ENCODE peak calls at places on chromosome 2, in ten cellular contexts. J is mesothelial cell of epicardium, H is AG10803, K is astrocyte of the spinal cord, L is GM13976, B is fibroblast of mammary gland, N is HFF-Myc, W is ovary, P is esophagus muscularis mucosa, C is bronchial epithelial cell. I is an unnamed sample.

GRCh38 chr2:29405266-29405665 is 290.1 kb downstream of the CLIP4 start:
- DNase-seq in H (no peak), L (no peak), C (no peak), N (no peak), W (no peak), K (no peak), J (no peak), B (no peak), P (no peak), I (no peak)

GRCh38 chr2:63840081-63840784 is 1.5 kb upstream of the UGP2 start:
- DNase-seq in P (no peak), C (peak; percentile 34), J (no peak), W (no peak), H (no peak), N (no peak), K (peak; percentile 25), L (peak; percentile 35), B (no peak), I (no peak)

GRCh38 chr2:9738718-9739496 is 104.4 kb upstream of the TAF1B start:
- DNase-seq in C (no peak), H (peak; percentile 48), B (no peak), K (no peak), W (no peak), L (peak; percentile 44), P (no peak), N (no peak), J (no peak), I (no peak)

GRCh38 chr2:223100061-223100511 is 48.1 kb downstream of the KCNE4 start:
- DNase-seq in C (no peak), W (peak; percentile 65), P (no peak), K (peak; percentile 78), L (no peak), H (peak; percentile 97), N (no peak), B (peak; percentile 79), J (peak; percentile 33), I (no peak)

GRCh38 chr2:241820625-241821384 is 11.8 kb downstream of the NEU4 start:
- DNase-seq in K (no peak), W (no peak), L (peak; percentile 26), P (no peak), N (no peak), C (no peak), B (no peak), H (no peak), J (no peak), I (no peak)

GRCh38 chr2:237806334-237806733 is 7.8 kb downstream of the RBM44 start:
- DNase-seq in J (no peak), N (no peak), K (peak; percentile 77), H (no peak), P (no peak), B (peak; percentile 12), L (no peak), W (no peak), C (no peak), I (no peak)

GRCh38 chr2:68931799-68932198 is 20.9 kb downstream of the GKN2 start:
- DNase-seq in W (no peak), H (peak; percentile 84), K (no peak), J (no peak), L (no peak), P (peak; percentile 29), C (no peak), B (peak; percentile 31), N (no peak), I (no peak)

GRCh38 chr2:173986805-173987204 is 21.6 kb upstream of the SP3 start:
- DNase-seq in B (peak; percentile 68), J (no peak), W (peak; percentile 55), H (peak; percentile 53), N (no peak), C (no peak), L (no peak), K (no peak), P (no peak), I (no peak)

GRCh38 chr2:213016984-213017351 is 134.4 kb downstream of the IKZF2 start:
- DNase-seq in N (no peak), J (no peak), H (peak; percentile 18), L (no peak), B (peak; percentile 41), P (no peak), C (no peak), W (no peak), K (peak; percentile 31), I (no peak)

GRCh38 chr2:205758051-205758450 is 75.8 kb downstream of the NRP2 start:
- DNase-seq in L (no peak), C (peak; percentile 40), B (peak; percentile 63), K (peak; percentile 87), H (peak; percentile 82), P (no peak), N (no peak), W (peak; percentile 69), J (no peak), I (no peak)

GRCh38 chr2:233832869-233833812 is 21.2 kb downstream of the HJURP start:
- DNase-seq in B (peak; percentile 71), N (no peak), K (peak; percentile 49), C (peak; percentile 71), L (no peak), J (no peak), W (no peak), P (no peak), H (no peak), I (no peak)
- TF ChIP-seq CTCF in B (peak; percentile 40), N (no peak), K (peak; percentile 53), C (peak; percentile 79), L (no peak), J (no peak), W (no peak), P (no peak), H (no peak), I (peak; percentile 55)

GRCh38 chr2:16482485-16482884 is 183.1 kb downstream of the CYRIA start:
- DNase-seq in J (no peak), W (no peak), P (no peak), H (no peak), L (no peak), K (no peak), B (no peak), C (no peak), N (no peak), I (no peak)

DNA sequence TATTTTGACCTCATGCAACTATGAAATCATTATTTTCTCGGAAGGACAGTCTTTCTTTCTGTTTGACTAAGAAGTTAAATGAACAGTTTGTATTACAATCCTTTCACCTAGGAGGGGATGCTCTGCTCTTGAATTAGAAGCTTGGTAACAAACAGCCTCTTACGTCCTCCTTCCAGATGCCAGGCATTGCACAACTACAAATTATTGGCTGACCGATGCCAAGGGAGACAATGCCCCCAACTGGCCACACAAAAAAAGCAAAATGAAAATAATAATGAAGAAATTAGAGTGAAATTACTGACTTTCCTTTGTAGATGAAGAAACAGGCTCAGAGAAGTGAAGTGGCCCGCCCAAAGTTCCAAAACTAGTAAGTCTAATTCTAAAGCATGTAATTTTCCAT is 177.9 kb downstream of the CYRIA start:
- DNase-seq in L (no peak), J (no peak), B (peak; percentile 52), C (peak; percentile 61), N (no peak), P (no peak), W (no peak), H (peak; percentile 43), K (peak; percentile 9), I (no peak)
- TF ChIP-seq CTCF in L (no peak), J (no peak), B (peak; percentile 28), C (peak; percentile 54), N (no peak), P (peak; percentile 26), W (no peak), H (peak; percentile 28), K (no peak), I (peak; percentile 68)

GRCh38 chr2:70085711-70086277 is 1.5 kb upstream of the PCBP1 start:
- DNase-seq in P (no peak), J (no peak), L (no peak), N (no peak), B (no peak), K (peak; percentile 15), H (no peak), W (no peak), C (no peak), I (no peak)
- TF ChIP-seq CTCF in P (no peak), J (no peak), L (no peak), N (no peak), B (no peak), K (no peak), H (no peak), W (no peak), C (no peak), I (no peak)

DNA sequence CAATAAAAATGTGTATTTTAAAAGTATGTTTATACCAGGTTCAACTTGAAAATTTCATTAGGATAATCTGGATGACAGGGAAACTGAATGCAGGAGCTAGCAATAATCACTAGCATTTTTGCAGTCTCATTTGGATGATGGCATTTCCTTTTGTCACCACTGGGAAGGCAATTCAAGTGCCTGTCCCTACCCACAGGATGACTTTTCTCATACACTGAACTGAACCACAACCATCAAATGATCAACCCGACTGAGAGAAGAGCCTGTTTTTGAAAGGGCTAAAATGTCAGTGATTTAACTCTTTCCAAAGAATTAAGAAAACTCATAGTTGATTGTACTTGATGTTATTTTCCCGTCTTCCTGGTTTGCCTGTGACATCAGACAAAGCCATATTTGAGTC is 115.0 kb downstream of the FAM124B start:
- DNase-seq in H (peak; percentile 20), W (no peak), B (no peak), N (no peak), C (no peak), L (no peak), P (no peak), K (no peak), J (no peak), I (no peak)
- TF ChIP-seq CTCF in H (peak; percentile 11), W (no peak), B (no peak), N (no peak), C (no peak), L (no peak), P (no peak), K (no peak), J (no peak), I (no peak)

I was measured in progenitor cell of endocrine pancreas.